ENCODE peak calls at places on chromosomes 1 and 21, in six cellular contexts. D is brain microvascular endothelial cell; Y is Caco-2; P is occipital lobe; R is stimulated activated CD8-positive, alpha-beta memory T cell treated with anti-CD3 and anti-CD28 coated beads, Interleukin-4, amount 100 ng/mL, for 24 hours; Q is ureter. W is an unnamed sample.

GRCh38 chr1:83999316-83999819 is 436 bp upstream of the TTLL7 start:
- DNase-seq in D (peak), Y (peak), P (no peak), R (peak), Q (peak), W (peak)

GRCh38 chr1:37862330-37862729 is 2.9 kb upstream of the MTF1 start:
- DNase-seq in D (no peak), Y (no peak), P (no peak), R (no peak), Q (no peak), W (no peak)

GRCh38 chr1:44239337-44239960 is 26.2 kb downstream of the DMAP1 start:
- DNase-seq in D (peak), Y (no peak), P (no peak), R (no peak), Q (peak), W (peak)

GRCh38 chr1:59272507-59272906 is 24.4 kb upstream of the FGGY start:
- DNase-seq in D (peak), Y (no peak), P (no peak), R (no peak), Q (no peak), W (no peak)

GRCh38 chr1:34263411-34263810 is 86.7 kb downstream of the C1orf94 start:
- DNase-seq in D (no peak), Y (no peak), P (no peak), R (no peak), Q (no peak), W (no peak)

GRCh38 chr1:119554188-119554587 is 47.2 kb downstream of the HSD3B1 start:
- DNase-seq in D (peak), Y (no peak), P (peak), R (no peak), Q (no peak), W (no peak)

GRCh38 chr1:33905241-33905640 is 41.4 kb downstream of the HMGB4 start:
- DNase-seq in D (no peak), Y (no peak), P (no peak), R (no peak), Q (no peak), W (no peak)

GRCh38 chr21:15283789-15284188 is 219.0 kb upstream of the NRIP1 start:
- DNase-seq in D (no peak), Y (no peak), P (no peak), R (no peak), Q (no peak), W (no peak)

GRCh38 chr1:30407862-30408580 is 315.4 kb downstream of the MATN1 start:
- DNase-seq in D (peak), Y (no peak), P (no peak), R (no peak), Q (peak), W (peak)

GRCh38 chr1:116076831-116077230 is 34.4 kb upstream of the MAB21L3 start:
- DNase-seq in D (no peak), Y (no peak), P (no peak), R (no peak), Q (no peak), W (no peak)

GRCh38 chr1:71561729-71562128 is 480.9 kb upstream of the ZRANB2 start:
- DNase-seq in D (no peak), Y (no peak), P (no peak), R (no peak), Q (no peak), W (no peak)

GRCh38 chr1:6723621-6724428 is 22.2 kb upstream of the DNAJC11 start:
- DNase-seq in D (no peak), Y (no peak), P (no peak), R (no peak), Q (no peak), W (no peak)

GRCh38 chr1:54791880-54792522 is 9.1 kb downstream of the TTC22 start:
- DNase-seq in D (peak), Y (no peak), P (no peak), R (peak), Q (no peak), W (no peak)

GRCh38 chr1:151639466-151639865 is 27.6 kb downstream of the SNX27 start:
- DNase-seq in D (peak), Y (no peak), P (no peak), R (no peak), Q (no peak), W (no peak)

GRCh38 chr1:205519541-205520131 is 15.2 kb downstream of the CDK18 start:
- DNase-seq in D (no peak), Y (no peak), P (peak), R (no peak), Q (no peak), W (no peak)

GRCh38 chr1:199272690-199273089 is 633.9 kb downstream of the PTPRC start:
- DNase-seq in D (peak), Y (no peak), P (no peak), R (no peak), Q (no peak), W (peak)

GRCh38 chr1:232186936-232187335 is 443.0 kb downstream of the SIPA1L2 start:
- DNase-seq in D (no peak), Y (no peak), P (no peak), R (no peak), Q (no peak), W (no peak)

GRCh38 chr1:114009393-114009792 is 30.1 kb downstream of the OLFML3 start:
- DNase-seq in D (peak), Y (no peak), P (no peak), R (no peak), Q (no peak), W (no peak)

GRCh38 chr1:178371236-178371635 is 125.5 kb downstream of the CLEC20A start:
- DNase-seq in D (peak), Y (no peak), P (no peak), R (no peak), Q (no peak), W (no peak)

GRCh38 chr1:38331496-38332210 is 285.1 kb upstream of the POU3F1 start:
- DNase-seq in D (no peak), Y (no peak), P (no peak), R (no peak), Q (no peak), W (no peak)

GRCh38 chr21:29825936-29826335 is 113.9 kb downstream of the GRIK1 start:
- DNase-seq in D (no peak), Y (no peak), P (no peak), R (no peak), Q (no peak), W (no peak)

GRCh38 chr1:151443846-151444790 is 15.2 kb downstream of the POGZ start:
- DNase-seq in D (peak), Y (peak), P (no peak), R (peak), Q (peak), W (no peak)

GRCh38 chr1:3067671-3068399 is 1.2 kb upstream of the PRDM16 start:
- DNase-seq in D (no peak), Y (no peak), P (no peak), R (no peak), Q (no peak), W (peak)

GRCh38 chr1:157450106-157450505 is 102.2 kb downstream of the FCRL5 start:
- DNase-seq in D (no peak), Y (no peak), P (no peak), R (no peak), Q (no peak), W (no peak)

GRCh38 chr1:9684806-9685205 is 33.3 kb downstream of the PIK3CD start:
- DNase-seq in D (no peak), Y (no peak), P (no peak), R (no peak), Q (no peak), W (no peak)

GRCh38 chr1:198934901-198935301 is 296.1 kb downstream of the PTPRC start:
- DNase-seq in D (peak), Y (no peak), P (no peak), R (peak), Q (no peak), W (no peak)

GRCh38 chr1:1199141-1199960 is 7.0 kb downstream of the TNFRSF18 start:
- DNase-seq in D (no peak), Y (no peak), P (no peak), R (no peak), Q (no peak), W (peak)

GRCh38 chr1:106924360-106924759 is 132.1 kb upstream of the PRMT6 start:
- DNase-seq in D (peak), Y (no peak), P (no peak), R (no peak), Q (no peak), W (no peak)

GRCh38 chr1:115648717-115649691 is 7.2 kb downstream of the VANGL1 start:
- DNase-seq in D (no peak), Y (no peak), P (no peak), R (no peak), Q (no peak), W (no peak)

GRCh38 chr1:204709021-204709420 is 23.5 kb upstream of the LRRN2 start:
- DNase-seq in D (no peak), Y (no peak), P (no peak), R (no peak), Q (no peak), W (no peak)

W was measured in posterior vena cava.